ENCODE peak calls at places on chromosomes 5 and 9, in four cellular contexts. H is foreskin fibroblast; K is stimulated activated CD4-positive, alpha-beta T cell treated with anti-CD3 and anti-CD28 coated beads, Interleukin-1b, Interleukin-23, amount 100 ng/mL, for 24 hours; W is ACHN. J is an unnamed sample.

GRCh38 chr5:173187054-173187743 is 42.9 kb downstream of the BNIP1 start:
- DNase-seq in K (no peak), W (peak; percentile 1), H (no peak), J (no peak)

GRCh38 chr9:3848445-3849114 is 322.8 kb upstream of the RFX3 start:
- DNase-seq in H (peak; percentile 23), W (peak; percentile 3), K (no peak), J (no peak)

GRCh38 chr5:116579139-116579538 is 4.5 kb upstream of the SEMA6A start:
- DNase-seq in W (no peak), K (no peak), H (no peak), J (no peak)

GRCh38 chr5:112597831-112598230 is 139.9 kb upstream of the APC start:
- DNase-seq in W (no peak), H (no peak), K (no peak), J (no peak)

GRCh38 chr5:92775711-92776615 is 805.1 kb downstream of the NR2F1-AS1 start:
- DNase-seq in H (peak; percentile 10), W (no peak), K (no peak), J (no peak)

GRCh38 chr9:81871695-81872094 is 56.5 kb upstream of the SPATA31D4 start:
- DNase-seq in W (peak; percentile 18), K (no peak), H (peak; percentile 49), J (peak; percentile 62)

GRCh38 chr5:98175474-98175873 is 598.0 kb upstream of the RGMB start:
- DNase-seq in K (no peak), H (no peak), W (no peak), J (no peak)

GRCh38 chr5:153974131-153974812 is 64.4 kb downstream of the FAM114A2 start:
- DNase-seq in H (no peak), K (no peak), W (peak; percentile 33), J (peak; percentile 58)

J was measured in brain microvascular endothelial cell.